ENCODE peak calls at places on chromosome 15, in four cellular contexts. One of them, this sample, is unnamed.

GRCh38 chr15:101020451-101020850 is 101.3 kb downstream of the LRRK1 start:
- DNase-seq in T-helper 9 cell: no peak
- DNase-seq in fibroblast of mammary gland: no peak
- DNase-seq in Caki2: no peak
- DNase-seq in this sample: no peak

GRCh38 chr15:43930079-43930478 is 103.3 kb downstream of the WDR76 start:
- DNase-seq in T-helper 9 cell: no peak
- DNase-seq in fibroblast of mammary gland: no peak
- DNase-seq in Caki2: no peak
- DNase-seq in this sample: no peak

GRCh38 chr15:29698030-29698701 is 124.1 kb downstream of the TJP1 start:
- DNase-seq in T-helper 9 cell: no peak
- DNase-seq in fibroblast of mammary gland: peak; percentile 90
- DNase-seq in Caki2: peak; percentile 82
- DNase-seq in this sample: no peak

GRCh38 chr15:67785431-67785830 is 39.9 kb upstream of the SKOR1 start:
- DNase-seq in T-helper 9 cell: no peak
- DNase-seq in fibroblast of mammary gland: no peak
- DNase-seq in Caki2: no peak
- DNase-seq in this sample: no peak

GRCh38 chr15:97084650-97085049 is 754.1 kb downstream of the NR2F2 start:
- DNase-seq in T-helper 9 cell: no peak
- DNase-seq in fibroblast of mammary gland: peak; percentile 1
- DNase-seq in Caki2: peak; percentile 6
- DNase-seq in this sample: no peak

GRCh38 chr15:69648215-69648614 is 195.6 kb downstream of the RPLP1 start:
- DNase-seq in T-helper 9 cell: no peak
- DNase-seq in fibroblast of mammary gland: no peak
- DNase-seq in Caki2: no peak
- DNase-seq in this sample: no peak

GRCh38 chr15:81411056-81411455 is 37.0 kb upstream of the TMC3 start:
- DNase-seq in T-helper 9 cell: no peak
- DNase-seq in fibroblast of mammary gland: no peak
- DNase-seq in Caki2: no peak
- DNase-seq in this sample: no peak

GRCh38 chr15:101561584-101561906 is 72.0 kb upstream of the PCSK6 start:
- DNase-seq in T-helper 9 cell: no peak
- DNase-seq in fibroblast of mammary gland: no peak
- DNase-seq in Caki2: no peak
- DNase-seq in this sample: no peak

GRCh38 chr15:39890640-39891039 is 29.4 kb downstream of the GPR176 start:
- DNase-seq in T-helper 9 cell: no peak
- DNase-seq in fibroblast of mammary gland: no peak
- DNase-seq in Caki2: no peak
- DNase-seq in this sample: no peak

GRCh38 chr15:79451361-79451999 is 19.3 kb downstream of the MINAR1 start:
- DNase-seq in T-helper 9 cell: no peak
- DNase-seq in fibroblast of mammary gland: no peak
- DNase-seq in Caki2: no peak
- DNase-seq in this sample: no peak

GRCh38 chr15:85331666-85332261 is 48.6 kb upstream of the AKAP13 start:
- DNase-seq in T-helper 9 cell: no peak
- DNase-seq in fibroblast of mammary gland: peak; percentile 44
- DNase-seq in Caki2: no peak
- DNase-seq in this sample: no peak

GRCh38 chr15:61049003-61049402 is 180.1 kb downstream of the RORA start:
- DNase-seq in T-helper 9 cell: no peak
- DNase-seq in fibroblast of mammary gland: peak; percentile 74
- DNase-seq in Caki2: no peak
- DNase-seq in this sample: no peak

GRCh38 chr15:89575656-89576416 is 567 bp downstream of the TICRR start:
- DNase-seq in T-helper 9 cell: no peak
- DNase-seq in fibroblast of mammary gland: peak; percentile 8
- DNase-seq in Caki2: no peak
- DNase-seq in this sample: no peak

GRCh38 chr15:58167095-58167591 is 29.0 kb downstream of the AQP9 start:
- DNase-seq in T-helper 9 cell: no peak
- DNase-seq in fibroblast of mammary gland: no peak
- DNase-seq in Caki2: no peak
- DNase-seq in this sample: no peak

GRCh38 chr15:33135355-33135781 is 59.1 kb downstream of the FMN1 start:
- DNase-seq in T-helper 9 cell: no peak
- DNase-seq in fibroblast of mammary gland: peak; percentile 27
- DNase-seq in Caki2: no peak
- DNase-seq in this sample: no peak

GRCh38 chr15:69852482-69853275 is 245.0 kb downstream of the TLE3 start:
- DNase-seq in T-helper 9 cell: no peak
- DNase-seq in fibroblast of mammary gland: no peak
- DNase-seq in Caki2: no peak
- DNase-seq in this sample: no peak

GRCh38 chr15:63473007-63473748 is 31.2 kb upstream of the USP3 start:
- DNase-seq in T-helper 9 cell: no peak
- DNase-seq in fibroblast of mammary gland: no peak
- DNase-seq in Caki2: no peak
- DNase-seq in this sample: no peak

GRCh38 chr15:60913901-60914300 is 315.2 kb downstream of the RORA start:
- DNase-seq in T-helper 9 cell: no peak
- DNase-seq in fibroblast of mammary gland: no peak
- DNase-seq in Caki2: no peak
- DNase-seq in this sample: no peak

GRCh38 chr15:45276851-45277250 is 24.8 kb downstream of the SLC28A2 start:
- DNase-seq in T-helper 9 cell: no peak
- DNase-seq in fibroblast of mammary gland: peak; percentile 47
- DNase-seq in Caki2: peak; percentile 13
- DNase-seq in this sample: no peak

GRCh38 chr15:76674883-76675282 is 230.3 kb downstream of the SCAPER start:
- DNase-seq in T-helper 9 cell: no peak
- DNase-seq in fibroblast of mammary gland: peak; percentile 40
- DNase-seq in Caki2: no peak
- DNase-seq in this sample: no peak

GRCh38 chr15:57424628-57425405 is 48.5 kb downstream of the CGNL1 start:
- DNase-seq in T-helper 9 cell: no peak
- DNase-seq in fibroblast of mammary gland: no peak
- DNase-seq in Caki2: no peak
- DNase-seq in this sample: no peak

GRCh38 chr15:59232476-59232875 is 25.8 kb downstream of the LDHAL6B start:
- DNase-seq in T-helper 9 cell: no peak
- DNase-seq in fibroblast of mammary gland: peak; percentile 94
- DNase-seq in Caki2: peak; percentile 90
- DNase-seq in this sample: no peak

GRCh38 chr15:40263036-40263754 is 19.7 kb downstream of the ANKRD63 start:
- DNase-seq in T-helper 9 cell: no peak
- DNase-seq in fibroblast of mammary gland: peak; percentile 79
- DNase-seq in Caki2: no peak
- DNase-seq in this sample: no peak

GRCh38 chr15:98651581-98652220 is 3.4 kb downstream of the IGF1R start:
- DNase-seq in T-helper 9 cell: no peak
- DNase-seq in fibroblast of mammary gland: peak; percentile 47
- DNase-seq in Caki2: peak; percentile 20
- DNase-seq in this sample: no peak

GRCh38 chr15:99409097-99409473 is 156.7 kb upstream of the MEF2A start:
- DNase-seq in T-helper 9 cell: no peak
- DNase-seq in fibroblast of mammary gland: peak; percentile 66
- DNase-seq in Caki2: peak; percentile 27
- DNase-seq in this sample: no peak

GRCh38 chr15:75200765-75201608 is 695 bp upstream of the C15orf39 start:
- DNase-seq in T-helper 9 cell: peak; percentile 27
- DNase-seq in fibroblast of mammary gland: no peak
- DNase-seq in Caki2: peak; percentile 26
- DNase-seq in this sample: no peak

GRCh38 chr15:88648357-88649214 is 9.8 kb downstream of the ISG20 start:
- DNase-seq in T-helper 9 cell: no peak
- DNase-seq in fibroblast of mammary gland: peak; percentile 59
- DNase-seq in Caki2: no peak
- DNase-seq in this sample: no peak

GRCh38 chr15:28459279-28459678 is 73.5 kb downstream of the GOLGA8G start:
- DNase-seq in T-helper 9 cell: no peak
- DNase-seq in fibroblast of mammary gland: no peak
- DNase-seq in Caki2: no peak
- DNase-seq in this sample: no peak

GRCh38 chr15:26023231-26023630 is 160.1 kb upstream of the ATP10A start:
- DNase-seq in T-helper 9 cell: no peak
- DNase-seq in fibroblast of mammary gland: no peak
- DNase-seq in Caki2: no peak
- DNase-seq in this sample: no peak

This sample was measured in T follicular helper cell.